ENCODE peak calls at places on chromosomes 7 and 10, in five cellular contexts. H is ecto neural progenitor cell, C is HEK293T, V is C1 segment of cervical spinal cord, R is AG09319. W is an unnamed sample.

GRCh38 chr7:515628-516027 is 4.0 kb downstream of the PDGFA start:
- DNase-seq in H (no peak), C (no peak), V (no peak), R (no peak), W (no peak)

GRCh38 chr10:92640110-92640509 is 47.2 kb downstream of the KIF11 start:
- DNase-seq in H (no peak), C (no peak), V (no peak), R (peak), W (no peak)

GRCh38 chr10:28604567-28605536 is 71.9 kb downstream of the WAC start:
- DNase-seq in H (no peak), C (no peak), V (no peak), R (no peak), W (no peak)

GRCh38 chr7:47343056-47343455 is 238.9 kb downstream of the TNS3 start:
- DNase-seq in H (no peak), C (no peak), V (no peak), R (no peak), W (no peak)

GRCh38 chr7:2032030-2032875 is 200.5 kb downstream of the MAD1L1 start:
- DNase-seq in H (no peak), C (no peak), V (peak), R (no peak), W (no peak)

GRCh38 chr7:37365405-37365804 is 83.3 kb downstream of the ELMO1 start:
- DNase-seq in H (no peak), C (no peak), V (no peak), R (no peak), W (no peak)

GRCh38 chr10:103145860-103146466 is 47.1 kb downstream of the NT5C2 start:
- DNase-seq in H (no peak), C (peak), V (no peak), R (peak), W (no peak)

GRCh38 chr7:12570148-12570528 is 382 bp upstream of the SCIN start:
- DNase-seq in H (no peak), C (no peak), V (no peak), R (no peak), W (no peak)

GRCh38 chr10:97069576-97070362 is 116.0 kb downstream of the SLIT1 start:
- DNase-seq in H (no peak), C (no peak), V (no peak), R (no peak), W (no peak)